ENCODE peak calls at places on chromosomes 11 and 22, in five cellular contexts. One of them, this sample, is unnamed.

GRCh38 chr11:75872887-75873416 is 57.9 kb downstream of the UVRAG start:
- DNase-seq in naive thymus-derived CD8-positive, alpha-beta T cell: no peak
- DNase-seq in kidney: no peak
- DNase-seq in A172: no peak
- DNase-seq in MCF 10A: no peak
- DNase-seq in this sample: no peak

GRCh38 chr22:33126881-33127280 is 68.7 kb upstream of the SYN3 start:
- DNase-seq in naive thymus-derived CD8-positive, alpha-beta T cell: no peak
- DNase-seq in A172: peak
- DNase-seq in MCF 10A: peak
- DNase-seq in kidney: no peak
- DNase-seq in this sample: peak

GRCh38 chr11:72069787-72070251 is 10.5 kb downstream of the NUMA1 start:
- DNase-seq in MCF 10A: peak
- DNase-seq in kidney: peak
- DNase-seq in naive thymus-derived CD8-positive, alpha-beta T cell: no peak
- DNase-seq in A172: peak
- DNase-seq in this sample: peak

GRCh38 chr11:123672568-123672967 is 18.1 kb upstream of the SCN3B start:
- DNase-seq in A172: no peak
- DNase-seq in MCF 10A: no peak
- DNase-seq in kidney: no peak
- DNase-seq in naive thymus-derived CD8-positive, alpha-beta T cell: no peak
- DNase-seq in this sample: no peak

GRCh38 chr11:11476971-11477645 is 124.1 kb upstream of the CSNK2A3 start:
- DNase-seq in naive thymus-derived CD8-positive, alpha-beta T cell: no peak
- DNase-seq in kidney: no peak
- DNase-seq in A172: no peak
- DNase-seq in MCF 10A: peak
- DNase-seq in this sample: peak

GRCh38 chr22:45263790-45264269 is 20.9 kb upstream of the UPK3A start:
- DNase-seq in MCF 10A: peak
- DNase-seq in kidney: peak
- DNase-seq in naive thymus-derived CD8-positive, alpha-beta T cell: no peak
- DNase-seq in A172: peak
- DNase-seq in this sample: peak

GRCh38 chr11:114821626-114822025 is 143.3 kb downstream of the NXPE2 start:
- DNase-seq in naive thymus-derived CD8-positive, alpha-beta T cell: no peak
- DNase-seq in kidney: no peak
- DNase-seq in MCF 10A: peak
- DNase-seq in A172: no peak
- DNase-seq in this sample: peak

GRCh38 chr11:34155057-34155758 is 49.8 kb downstream of the NAT10 start:
- DNase-seq in kidney: peak
- DNase-seq in MCF 10A: no peak
- DNase-seq in naive thymus-derived CD8-positive, alpha-beta T cell: no peak
- DNase-seq in A172: no peak
- DNase-seq in this sample: no peak

GRCh38 chr11:57703341-57703740 is 8.7 kb downstream of the MED19 start:
- DNase-seq in MCF 10A: no peak
- DNase-seq in A172: no peak
- DNase-seq in kidney: no peak
- DNase-seq in naive thymus-derived CD8-positive, alpha-beta T cell: no peak
- DNase-seq in this sample: peak

GRCh38 chr11:78261367-78261766 is 72.6 kb downstream of the USP35 start:
- DNase-seq in naive thymus-derived CD8-positive, alpha-beta T cell: no peak
- DNase-seq in A172: no peak
- DNase-seq in MCF 10A: no peak
- DNase-seq in kidney: no peak
- DNase-seq in this sample: no peak

GRCh38 chr11:65547446-65548125 is 10.6 kb downstream of the LTBP3 start:
- DNase-seq in naive thymus-derived CD8-positive, alpha-beta T cell: peak
- DNase-seq in MCF 10A: no peak
- DNase-seq in kidney: peak
- DNase-seq in A172: no peak
- DNase-seq in this sample: no peak

GRCh38 chr11:46729110-46730027 is 10.4 kb downstream of the F2 start:
- DNase-seq in naive thymus-derived CD8-positive, alpha-beta T cell: no peak
- DNase-seq in MCF 10A: no peak
- DNase-seq in A172: no peak
- DNase-seq in kidney: peak
- DNase-seq in this sample: no peak

GRCh38 chr11:111730031-111730430 is 36.2 kb downstream of the PPP2R1B start:
- DNase-seq in naive thymus-derived CD8-positive, alpha-beta T cell: no peak
- DNase-seq in kidney: no peak
- DNase-seq in MCF 10A: no peak
- DNase-seq in A172: no peak
- DNase-seq in this sample: no peak

GRCh38 chr11:81874627-81875026 is 859.0 kb downstream of the FAM181B start:
- DNase-seq in naive thymus-derived CD8-positive, alpha-beta T cell: peak
- DNase-seq in A172: no peak
- DNase-seq in kidney: no peak
- DNase-seq in MCF 10A: no peak
- DNase-seq in this sample: no peak

GRCh38 chr22:49889071-49889470 is 29.2 kb downstream of the ALG12 start:
- DNase-seq in kidney: no peak
- DNase-seq in MCF 10A: no peak
- DNase-seq in naive thymus-derived CD8-positive, alpha-beta T cell: no peak
- DNase-seq in A172: no peak
- DNase-seq in this sample: no peak

GRCh38 chr11:116691779-116692178 is 81.0 kb downstream of the BUD13 start:
- DNase-seq in A172: no peak
- DNase-seq in MCF 10A: peak
- DNase-seq in naive thymus-derived CD8-positive, alpha-beta T cell: peak
- DNase-seq in kidney: no peak
- DNase-seq in this sample: peak

GRCh38 chr22:42171946-42172345 is 41.3 kb upstream of the CYP2D6 start:
- DNase-seq in MCF 10A: no peak
- DNase-seq in A172: no peak
- DNase-seq in kidney: no peak
- DNase-seq in naive thymus-derived CD8-positive, alpha-beta T cell: no peak
- DNase-seq in this sample: no peak

GRCh38 chr11:7668464-7668863 is 4.8 kb downstream of the CYB5R2 start:
- DNase-seq in kidney: no peak
- DNase-seq in naive thymus-derived CD8-positive, alpha-beta T cell: no peak
- DNase-seq in MCF 10A: no peak
- DNase-seq in A172: no peak
- DNase-seq in this sample: no peak

GRCh38 chr11:47948137-47948536 is 32.2 kb upstream of the PTPRJ start:
- DNase-seq in naive thymus-derived CD8-positive, alpha-beta T cell: no peak
- DNase-seq in A172: peak
- DNase-seq in MCF 10A: no peak
- DNase-seq in kidney: no peak
- DNase-seq in this sample: no peak

GRCh38 chr11:73384531-73384870 is 8.3 kb downstream of the RELT start:
- DNase-seq in kidney: no peak
- DNase-seq in A172: no peak
- DNase-seq in naive thymus-derived CD8-positive, alpha-beta T cell: no peak
- DNase-seq in MCF 10A: no peak
- DNase-seq in this sample: no peak

GRCh38 chr11:126167476-126167875 is 44.0 kb downstream of the RPUSD4 start:
- DNase-seq in kidney: no peak
- DNase-seq in MCF 10A: no peak
- DNase-seq in A172: no peak
- DNase-seq in naive thymus-derived CD8-positive, alpha-beta T cell: no peak
- DNase-seq in this sample: no peak

GRCh38 chr11:71241721-71242259 is 10.6 kb downstream of the SHANK2 start:
- DNase-seq in naive thymus-derived CD8-positive, alpha-beta T cell: no peak
- DNase-seq in A172: no peak
- DNase-seq in kidney: no peak
- DNase-seq in MCF 10A: no peak
- DNase-seq in this sample: no peak

GRCh38 chr11:16977136-16978020 is 36.8 kb downstream of the PLEKHA7 start:
- DNase-seq in kidney: no peak
- DNase-seq in MCF 10A: no peak
- DNase-seq in A172: no peak
- DNase-seq in naive thymus-derived CD8-positive, alpha-beta T cell: no peak
- DNase-seq in this sample: peak

GRCh38 chr11:34161361-34161760 is 55.9 kb downstream of the NAT10 start:
- DNase-seq in kidney: no peak
- DNase-seq in A172: no peak
- DNase-seq in MCF 10A: no peak
- DNase-seq in naive thymus-derived CD8-positive, alpha-beta T cell: no peak
- DNase-seq in this sample: no peak

GRCh38 chr11:8681837-8682218 is 637 bp downstream of the TRIM66 start:
- DNase-seq in naive thymus-derived CD8-positive, alpha-beta T cell: no peak
- DNase-seq in A172: no peak
- DNase-seq in MCF 10A: no peak
- DNase-seq in kidney: no peak
- DNase-seq in this sample: no peak

GRCh38 chr11:86592047-86592564 is 80.3 kb downstream of the ME3 start:
- DNase-seq in A172: peak
- DNase-seq in kidney: no peak
- DNase-seq in naive thymus-derived CD8-positive, alpha-beta T cell: no peak
- DNase-seq in MCF 10A: no peak
- DNase-seq in this sample: peak

GRCh38 chr11:118907749-118908106 is 18.0 kb downstream of the BCL9L start:
- DNase-seq in kidney: no peak
- DNase-seq in A172: no peak
- DNase-seq in MCF 10A: no peak
- DNase-seq in naive thymus-derived CD8-positive, alpha-beta T cell: no peak
- DNase-seq in this sample: no peak

GRCh38 chr11:47000033-47000432 is 63.5 kb downstream of the CSTPP1 start:
- DNase-seq in naive thymus-derived CD8-positive, alpha-beta T cell: no peak
- DNase-seq in MCF 10A: no peak
- DNase-seq in kidney: no peak
- DNase-seq in A172: no peak
- DNase-seq in this sample: no peak

GRCh38 chr11:65389294-65389980 is 3.0 kb downstream of the FRMD8 start:
- DNase-seq in naive thymus-derived CD8-positive, alpha-beta T cell: no peak
- DNase-seq in A172: no peak
- DNase-seq in MCF 10A: no peak
- DNase-seq in kidney: peak
- DNase-seq in this sample: no peak

GRCh38 chr11:72585762-72586590 is 88.2 kb downstream of the PDE2A start:
- DNase-seq in A172: peak
- DNase-seq in MCF 10A: peak
- DNase-seq in kidney: peak
- DNase-seq in naive thymus-derived CD8-positive, alpha-beta T cell: peak
- DNase-seq in this sample: peak

GRCh38 chr22:50696251-50696798 is 23.7 kb downstream of the SHANK3 start:
- DNase-seq in A172: no peak
- DNase-seq in naive thymus-derived CD8-positive, alpha-beta T cell: no peak
- DNase-seq in kidney: no peak
- DNase-seq in MCF 10A: no peak
- DNase-seq in this sample: peak

This sample was measured in epithelial cell of esophagus.